ENCODE peak calls at places on chromosomes 4 and X, in five cellular contexts. Y, F, E, B and L are unnamed samples.

GRCh38 chr4:7361256-7361655 is 73.5 kb downstream of the PSAPL1 start:
- DNase-seq in Y (no peak), F (no peak), E (no peak), B (no peak), L (no peak)

GRCh38 chr4:53012738-53013137 is 150.6 kb downstream of the RASL11B start:
- DNase-seq in Y (no peak), F (no peak), E (no peak), B (no peak), L (no peak)

GRCh38 chr4:55393461-55394320 is 2.1 kb upstream of the TMEM165 start:
- DNase-seq in Y (no peak), F (no peak), E (no peak), B (no peak), L (no peak)

GRCh38 chr4:8871417-8872401 is at the start of gene HMX1:
- DNase-seq in Y (no peak), F (no peak), E (no peak), B (peak; percentile 20), L (no peak)

GRCh38 chr4:47615385-47615784 is 130.3 kb downstream of the ATP10D start:
- DNase-seq in Y (no peak), F (no peak), E (no peak), B (no peak), L (no peak)

GRCh38 chr4:40833212-40833611 is 83.5 kb downstream of the NSUN7 start:
- DNase-seq in Y (no peak), F (no peak), E (no peak), B (no peak), L (no peak)

GRCh38 chr4:163161536-163162205 is 5.0 kb downstream of the NAF1 start:
- DNase-seq in Y (peak; percentile 30), F (no peak), E (no peak), B (no peak), L (no peak)

GRCh38 chrX:11480626-11481025 is 185.1 kb downstream of the ARHGAP6 start:
- DNase-seq in Y (no peak), F (no peak), E (no peak), B (no peak), L (no peak)

GRCh38 chr4:26987191-26987590 is 126.5 kb downstream of the STIM2 start:
- DNase-seq in Y (no peak), F (no peak), E (no peak), B (no peak), L (no peak)

GRCh38 chrX:153626863-153627674 is 19.9 kb upstream of the DUSP9 start:
- DNase-seq in Y (no peak), F (no peak), E (no peak), B (no peak), L (no peak)

GRCh38 chrX:23952984-23953907 is 45.4 kb downstream of the CXorf58 start:
- DNase-seq in Y (no peak), F (peak; percentile 9), E (no peak), B (peak; percentile 54), L (no peak)

GRCh38 chr4:8502836-8503585 is 62.4 kb downstream of the TRMT44 start:
- DNase-seq in Y (no peak), F (no peak), E (no peak), B (no peak), L (no peak)

GRCh38 chrX:110795645-110796510 is at the start of gene CHRDL1:
- DNase-seq in Y (no peak), F (no peak), E (no peak), B (no peak), L (no peak)

GRCh38 chrX:120023259-120023658 is 54.2 kb downstream of the RHOXF2B start:
- DNase-seq in Y (no peak), F (no peak), E (no peak), B (no peak), L (no peak)

GRCh38 chr4:180156684-180157083 is 2086.5 kb upstream of the TENM3 start:
- DNase-seq in Y (no peak), F (no peak), E (no peak), B (no peak), L (no peak)

GRCh38 chr4:146591986-146592385 is 46.7 kb upstream of the POU4F2 start:
- DNase-seq in Y (no peak), F (no peak), E (no peak), B (no peak), L (no peak)